ENCODE peak calls at places on chromosome X, in six cellular contexts. P is hypothalamus; S is NCI-H2029 treated with DMSO at 0.1 percent for 48 hours; T is activated T-cell treated with anti-CD3 and anti-CD28 coated beads for 1 hour; Q is effector memory CD4-positive, alpha-beta T cell; R is H1. D is an unnamed sample.

GRCh38 chrX:17082831-17083230 is 136.4 kb downstream of the REPS2 start:
- DNase-seq in P (no peak), S (no peak), T (no peak), Q (no peak), R (no peak), D (no peak)

GRCh38 chrX:108199691-108200090 is 108.1 kb downstream of the ATG4A start:
- DNase-seq in P (no peak), S (no peak), T (no peak), Q (no peak), R (peak), D (peak)

GRCh38 chrX:153731117-153731844 is 6.6 kb downstream of the ABCD1 start:
- DNase-seq in P (no peak), S (no peak), T (no peak), Q (no peak), R (no peak), D (no peak)

GRCh38 chrX:34300871-34301270 is 168.8 kb upstream of the FAM47A start:
- DNase-seq in P (no peak), S (no peak), T (no peak), Q (no peak), R (no peak), D (peak)

GRCh38 chrX:1525583-1526355 is 11.2 kb downstream of the P2RY8 start:
- DNase-seq in P (no peak), S (no peak), T (no peak), Q (no peak), R (no peak), D (no peak)

GRCh38 chrX:110338850-110339373 is 19.7 kb upstream of the RTL9 start:
- DNase-seq in P (no peak), S (no peak), T (no peak), Q (no peak), R (no peak), D (no peak)

GRCh38 chrX:13250831-13251612 is 68.8 kb downstream of the ATXN3L start:
- DNase-seq in P (no peak), S (no peak), T (no peak), Q (no peak), R (no peak), D (no peak)

GRCh38 chrX:105837227-105837626 is 14.9 kb downstream of the NRK start:
- DNase-seq in P (peak), S (no peak), T (no peak), Q (no peak), R (no peak), D (peak)

GRCh38 chrX:120446503-120446902 is 22.6 kb downstream of the LAMP2 start:
- DNase-seq in P (no peak), S (no peak), T (no peak), Q (no peak), R (no peak), D (no peak)